ENCODE peak calls at places on chromosomes 13 and 19, in six cellular contexts. Z is uterus, P is dorsolateral prefrontal cortex, F is aorta, C is Peyer's patch, Q is tibial artery. D is an unnamed sample. For H3K27me3, the result is how much of the 10 kb centered on the place peaks cover.

GRCh38 chr13:69292789-69293425 is 814.7 kb upstream of the ATXN8OS start:
- DNase-seq in Z (no peak), P (no peak), F (no peak), C (no peak), Q (no peak), D (no peak)

GRCh38 chr13:99308481-99309087 is 1.4 kb upstream of the GPR183 start:
- DNase-seq in Z (no peak), P (no peak), F (no peak), C (no peak), Q (no peak), D (no peak)

GRCh38 chr19:7778081-7778480 is 15.0 kb downstream of the CLEC4M start:
- DNase-seq in Z (no peak), P (no peak), F (no peak), C (no peak), Q (no peak), D (no peak)

GRCh38 chr19:48368942-48369341 is 4.8 kb downstream of the SYNGR4 start:
- DNase-seq in Z (no peak), P (no peak), F (no peak), C (no peak), Q (no peak), D (no peak)

GRCh38 chr19:44025217-44025936 is at the start of gene ZNF222:
- DNase-seq in Z (peak), P (peak), F (peak), C (peak), Q (peak), D (peak)

GRCh38 chr13:26949701-26950345 is 189.2 kb upstream of the GPR12 start:
- DNase-seq in Z (no peak), P (no peak), F (no peak), C (no peak), Q (no peak), D (no peak)

GRCh38 chr19:17796013-17796837 is 1.3 kb downstream of the B3GNT3 start:
- DNase-seq in Z (no peak), P (no peak), F (no peak), C (no peak), Q (no peak), D (no peak)

GRCh38 chr19:1461862-1462261 is 11.9 kb downstream of the APC2 start:
- DNase-seq in Z (no peak), P (no peak), F (no peak), C (no peak), Q (no peak), D (no peak)

GRCh38 chr13:112444416-112445399 is 68.6 kb downstream of the SPACA7 start:
- DNase-seq in Z (no peak), P (no peak), F (peak), C (no peak), Q (peak), D (peak)

GRCh38 chr19:31316201-31316951 is 32.9 kb downstream of the TSHZ3 start:
- DNase-seq in Z (peak), P (no peak), F (no peak), C (no peak), Q (no peak), D (no peak)

GRCh38 chr13:107866007-107866665 is 349.2 kb downstream of the LIG4 start:
- DNase-seq in Z (no peak), P (peak), F (no peak), C (no peak), Q (no peak), D (no peak)

GRCh38 chr13:41542281-41542680 is 84.9 kb downstream of the RGCC start:
- DNase-seq in Z (no peak), P (no peak), F (no peak), C (no peak), Q (no peak), D (no peak)

GRCh38 chr19:4115050-4115817 is 8.7 kb downstream of the MAP2K2 start:
- DNase-seq in Z (no peak), P (peak), F (no peak), C (peak), Q (no peak), D (no peak)

GRCh38 chr13:24500977-24501376 is 11.6 kb downstream of the PARP4 start:
- DNase-seq in Z (no peak), P (no peak), F (no peak), C (no peak), Q (no peak), D (peak)

GRCh38 chr19:13985771-13986347 is 20.3 kb downstream of the RFX1 start:
- DNase-seq in Z (no peak), P (no peak), F (no peak), C (peak), Q (no peak), D (no peak)

GRCh38 chr13:112670118-112670517 is 19.7 kb upstream of the ATP11A start:
- DNase-seq in Z (no peak), P (no peak), F (no peak), C (no peak), Q (no peak), D (no peak)

GRCh38 chr19:11373166-11373884 is 1.1 kb upstream of the SWSAP1 start:
- DNase-seq in Z (no peak), P (peak), F (no peak), C (no peak), Q (no peak), D (no peak)

GRCh38 chr19:7293795-7294570 is at the start of gene INSR:
- DNase-seq in Z (peak), P (peak), F (peak), C (peak), Q (peak), D (peak)

GRCh38 chr13:77952737-77953136 is 34.1 kb upstream of the EDNRB start:
- DNase-seq in Z (no peak), P (no peak), F (no peak), C (no peak), Q (no peak), D (no peak)

GRCh38 chr13:26999499-26999898 is 172.1 kb downstream of the USP12 start:
- DNase-seq in Z (no peak), P (no peak), F (no peak), C (no peak), Q (no peak), D (no peak)

GRCh38 chr13:99657848-99658265 is 156.6 kb downstream of the TM9SF2 start:
- DNase-seq in Z (peak), P (peak), F (no peak), C (peak), Q (peak), D (peak)

GRCh38 chr13:88651531-88651930 is 980.4 kb downstream of the SLITRK5 start:
- DNase-seq in Z (no peak), P (no peak), F (no peak), C (no peak), Q (no peak), D (no peak)

GRCh38 chr19:45767410-45767880 is 1.6 kb downstream of the SIX5 start:
- DNase-seq in Z (peak), P (no peak), F (peak), C (no peak), Q (peak), D (peak)

GRCh38 chr13:71759506-71760225 is 107.3 kb downstream of the DACH1 start:
- DNase-seq in Z (no peak), P (no peak), F (no peak), C (no peak), Q (no peak), D (no peak)

GRCh38 chr13:111115051-111115840 is at the start of gene ARHGEF7:
- DNase-seq in Z (no peak), P (no peak), F (peak), C (no peak), Q (peak), D (peak)

GRCh38 chr13:111114362-111115050 is 604 bp upstream of the ARHGEF7 start:
- DNase-seq in Z (peak), P (no peak), F (peak), C (no peak), Q (peak), D (peak)

GRCh38 chr13:111110054-111110453 is 5.1 kb upstream of the ARHGEF7 start:
- DNase-seq in Z (no peak), P (no peak), F (no peak), C (no peak), Q (no peak), D (peak)

GRCh38 chr13:111111376-111111937 is 3.7 kb upstream of the ARHGEF7 start:
- DNase-seq in Z (no peak), P (no peak), F (no peak), C (no peak), Q (peak), D (peak)

GRCh38 chr13:111112196-111112595 is 2.9 kb upstream of the ARHGEF7 start:
- DNase-seq in Z (no peak), P (no peak), F (no peak), C (no peak), Q (no peak), D (peak)
- H3K27me3 ChIP-seq in Z (under half), P (under half), F (under half), C (under half), Q (under half), D (under half)

GRCh38 chr19:55528030-55528801 is 8.7 kb downstream of the SBK2 start:
- DNase-seq in Z (no peak), P (no peak), F (no peak), C (no peak), Q (no peak), D (no peak)

GRCh38 chr19:55526216-55527196 is 10.4 kb downstream of the SBK2 start:
- DNase-seq in Z (peak), P (no peak), F (no peak), C (no peak), Q (no peak), D (no peak)

GRCh38 chr19:55530996-55531395 is 5.9 kb downstream of the SBK2 start:
- DNase-seq in Z (no peak), P (no peak), F (no peak), C (no peak), Q (no peak), D (no peak)

GRCh38 chr19:55527197-55528029 is 9.5 kb downstream of the SBK2 start:
- DNase-seq in Z (no peak), P (no peak), F (no peak), C (no peak), Q (no peak), D (no peak)

GRCh38 chr19:55529636-55530230 is 7.2 kb downstream of the SBK2 start:
- DNase-seq in Z (no peak), P (no peak), F (no peak), C (no peak), Q (no peak), D (no peak)
- H3K27ac ChIP-seq in Z (no peak), P (no peak), F (no peak), C (no peak), Q (no peak), D (no peak)

GRCh38 chr19:5395996-5396939 is 55.7 kb upstream of the PTPRS start:
- DNase-seq in Z (no peak), P (no peak), F (no peak), C (no peak), Q (no peak), D (no peak)

GRCh38 chr19:5396963-5397362 is 56.4 kb upstream of the PTPRS start:
- DNase-seq in Z (no peak), P (no peak), F (no peak), C (no peak), Q (no peak), D (no peak)

GRCh38 chr19:5395541-5395940 is 54.9 kb upstream of the PTPRS start:
- DNase-seq in Z (no peak), P (no peak), F (no peak), C (no peak), Q (no peak), D (no peak)

GRCh38 chr19:5393088-5393487 is 52.5 kb upstream of the PTPRS start:
- DNase-seq in Z (no peak), P (no peak), F (no peak), C (no peak), Q (no peak), D (no peak)

DNA sequence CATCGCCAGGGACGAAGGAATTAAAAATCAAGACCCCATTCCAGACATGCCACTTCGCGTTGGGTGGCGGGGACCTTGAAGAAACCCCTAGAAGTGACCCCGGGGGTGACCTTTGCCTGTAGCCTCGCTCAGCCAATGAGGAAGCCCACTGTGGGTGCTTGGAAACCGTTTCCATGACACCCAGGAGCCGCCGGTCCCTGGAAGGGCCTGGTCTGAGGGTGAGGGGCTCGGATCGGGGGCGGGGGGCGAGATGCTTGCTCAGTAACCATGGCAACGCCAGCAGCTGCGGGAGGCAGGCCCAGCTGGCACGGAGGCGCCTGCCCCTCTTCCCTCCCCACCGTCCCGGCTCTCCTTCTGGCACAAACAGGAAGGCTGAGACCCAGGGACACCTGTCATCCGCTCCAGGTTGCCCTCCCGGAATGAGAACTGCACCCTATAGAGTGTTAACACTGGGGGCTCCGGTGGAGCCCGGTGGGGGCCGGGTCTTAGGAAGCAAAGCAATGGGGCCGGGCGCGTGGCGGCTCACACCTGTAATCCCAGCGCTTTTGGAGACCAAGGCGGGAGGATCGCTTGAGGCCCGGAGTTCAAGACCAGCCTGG is 54.4 kb upstream of the PTPRS start:
- DNase-seq in Z (no peak), P (no peak), F (no peak), C (no peak), Q (no peak), D (no peak)
- H3K27me3 ChIP-seq in Z (under half), P (under half), F (under half), C (under half), Q (half or more), D (half or more)

GRCh38 chr19:40582467-40582866 is 5.8 kb downstream of the SHKBP1 start:
- DNase-seq in Z (no peak), P (no peak), F (no peak), C (no peak), Q (no peak), D (no peak)

GRCh38 chr19:40584007-40584406 is 7.3 kb downstream of the SHKBP1 start:
- DNase-seq in Z (no peak), P (no peak), F (no peak), C (no peak), Q (no peak), D (no peak)

GRCh38 chr19:40585241-40585640 is 8.6 kb downstream of the SHKBP1 start:
- DNase-seq in Z (no peak), P (no peak), F (no peak), C (no peak), Q (no peak), D (no peak)

GRCh38 chr19:40581531-40581930 is 4.9 kb downstream of the SHKBP1 start:
- DNase-seq in Z (no peak), P (no peak), F (no peak), C (no peak), Q (no peak), D (no peak)

GRCh38 chr19:40583283-40583682 is 6.6 kb downstream of the SHKBP1 start:
- DNase-seq in Z (no peak), P (no peak), F (no peak), C (no peak), Q (no peak), D (no peak)
- H3K27ac ChIP-seq in Z (no peak), P (no peak), F (no peak), C (no peak), Q (no peak), D (no peak)

DNA sequence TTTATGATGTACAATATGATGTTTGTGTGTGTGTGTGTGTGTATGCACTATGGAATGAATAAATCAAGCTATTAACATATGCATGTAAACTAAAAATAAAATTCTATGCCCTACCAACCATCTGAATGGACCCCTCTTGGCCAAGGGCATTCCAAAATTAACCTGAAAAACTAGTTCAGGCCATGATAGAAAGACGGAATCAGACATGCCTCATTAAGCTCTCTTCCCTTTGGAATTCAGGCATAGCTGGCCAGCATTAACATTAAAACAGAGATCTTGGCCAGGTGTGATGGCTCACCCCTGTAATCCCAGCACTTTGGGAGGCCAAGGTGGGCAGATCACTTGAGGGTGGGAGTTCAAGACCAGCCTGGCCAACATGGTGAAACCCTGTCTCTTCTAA is 18.3 kb upstream of the SLC1A6 start:
- DNase-seq in Z (no peak), P (no peak), F (no peak), C (no peak), Q (no peak), D (no peak)
- H3K27me3 ChIP-seq in Z (under half), P (under half), F (under half), C (under half), Q (under half), D (under half)

GRCh38 chr13:114235697-114236096 is 1.0 kb downstream of the CDC16 start:
- DNase-seq in Z (no peak), P (no peak), F (no peak), C (no peak), Q (no peak), D (no peak)

GRCh38 chr13:114236224-114236623 is 1.5 kb downstream of the CDC16 start:
- DNase-seq in Z (no peak), P (no peak), F (no peak), C (no peak), Q (no peak), D (no peak)

GRCh38 chr13:114234645-114235421 is at the start of gene CDC16:
- DNase-seq in Z (peak), P (peak), F (peak), C (peak), Q (peak), D (peak)

GRCh38 chr13:114231886-114232285 is 2.8 kb upstream of the CDC16 start:
- DNase-seq in Z (no peak), P (no peak), F (no peak), C (no peak), Q (no peak), D (no peak)

DNA sequence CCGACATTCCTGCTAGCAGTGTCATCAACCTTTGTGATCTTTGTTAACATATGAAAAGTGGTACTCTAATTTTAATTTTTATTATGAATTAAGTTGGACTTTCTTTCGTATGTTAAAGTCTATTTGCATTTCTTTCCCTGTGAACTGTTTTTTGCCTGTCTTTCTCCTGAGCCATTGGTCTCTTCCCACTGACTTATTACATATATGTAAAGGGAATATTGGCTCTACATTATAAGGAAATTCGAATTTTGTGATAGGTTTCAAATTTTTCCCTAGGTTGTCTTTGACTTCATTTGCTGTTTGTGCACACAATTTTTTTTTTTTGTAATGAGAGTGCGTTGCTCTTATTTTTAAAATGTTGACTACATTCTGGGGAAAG is 442 bp upstream of the CDC16 start:
- DNase-seq in Z (no peak), P (no peak), F (no peak), C (no peak), Q (no peak), D (no peak)
- H3K27ac ChIP-seq in Z (peak), P (peak), F (no peak), C (peak), Q (peak), D (no peak)

GRCh38 chr13:44017756-44018309 is 138.1 kb downstream of the LACC1 start:
- DNase-seq in Z (no peak), P (no peak), F (no peak), C (no peak), Q (no peak), D (no peak)
- H3K27me3 ChIP-seq in Z (under half), P (under half), F (under half), C (under half), Q (under half), D (under half)

D was measured in SJSA1.